ENCODE peak calls at places on chromosomes 12 and 14, in nine cellular contexts. D is SHP77 treated with DMSO at 0.1 percent for 48 hours; I is mammary epithelial cell; S is GM18507; P is astrocyte of the cerebellum; X is PC-3; U is RCC 7860; K is activated CD8-positive, alpha-beta T cell treated with anti-CD3 and anti-CD28 coated beads for 36 hours; T is HCT116. O is an unnamed sample.

GRCh38 chr14:37116933-37117844 is 55.2 kb downstream of the SLC25A21 start:
- DNase-seq in D (no peak), I (peak), S (no peak), P (peak), X (peak), U (no peak), K (no peak), T (peak), O (no peak)

GRCh38 chr14:96811265-96811664 is 14.1 kb downstream of the VRK1 start:
- DNase-seq in D (no peak), I (peak), S (no peak), P (no peak), X (peak), U (no peak), K (no peak), T (no peak), O (no peak)

GRCh38 chr14:103296007-103296406 is 38.0 kb upstream of the EIF5 start:
- DNase-seq in D (no peak), I (peak), S (no peak), P (no peak), X (peak), U (peak), K (no peak), T (no peak), O (no peak)

GRCh38 chr12:87439990-87440827 is 589.0 kb downstream of the C12orf50 start:
- DNase-seq in D (no peak), I (peak), S (no peak), P (peak), X (peak), U (peak), K (no peak), T (peak), O (no peak)

GRCh38 chr14:105205718-105206208 is 24.7 kb upstream of the NUDT14 start:
- DNase-seq in D (no peak), I (no peak), S (no peak), P (no peak), X (no peak), U (no peak), K (no peak), T (no peak), O (no peak)

GRCh38 chr12:63917864-63918742 is 73.6 kb downstream of the SRGAP1 start:
- DNase-seq in D (peak), I (peak), S (no peak), P (peak), X (peak), U (peak), K (no peak), T (peak), O (no peak)

GRCh38 chr12:59452259-59452658 is 143.6 kb upstream of the SLC16A7 start:
- DNase-seq in D (no peak), I (peak), S (no peak), P (no peak), X (peak), U (peak), K (no peak), T (no peak), O (no peak)

GRCh38 chr12:80781313-80781712 is 64.6 kb downstream of the MYF5 start:
- DNase-seq in D (no peak), I (no peak), S (no peak), P (no peak), X (no peak), U (no peak), K (no peak), T (no peak), O (no peak)

GRCh38 chr12:103785243-103786031 is 55.6 kb downstream of the NT5DC3 start:
- DNase-seq in D (no peak), I (no peak), S (no peak), P (no peak), X (no peak), U (peak), K (no peak), T (no peak), O (no peak)

GRCh38 chr12:111409403-111410228 is 3.9 kb downstream of the SH2B3 start:
- DNase-seq in D (no peak), I (peak), S (no peak), P (no peak), X (no peak), U (peak), K (peak), T (no peak), O (no peak)

GRCh38 chr14:22226381-22226780 is 362.6 kb downstream of the DAD1 start:
- DNase-seq in D (no peak), I (peak), S (no peak), P (no peak), X (peak), U (no peak), K (peak), T (no peak), O (no peak)

GRCh38 chr12:27123642-27124041 is 41.3 kb upstream of the C12orf71 start:
- DNase-seq in D (peak), I (peak), S (no peak), P (no peak), X (peak), U (no peak), K (no peak), T (no peak), O (no peak)

GRCh38 chr12:94954029-94954685 is 49.3 kb downstream of the NDUFA12 start:
- DNase-seq in D (no peak), I (peak), S (no peak), P (no peak), X (peak), U (peak), K (no peak), T (peak), O (no peak)

GRCh38 chr12:6090786-6091185 is 33.7 kb downstream of the VWF start:
- DNase-seq in D (no peak), I (no peak), S (no peak), P (no peak), X (no peak), U (no peak), K (no peak), T (no peak), O (peak)

GRCh38 chr12:75489613-75490210 is 9.2 kb downstream of the GLIPR1 start:
- DNase-seq in D (no peak), I (peak), S (no peak), P (no peak), X (peak), U (peak), K (peak), T (peak), O (no peak)

O was measured in sciatic nerve.